ENCODE peak calls at places on chromosomes 2 and 18, in four cellular contexts. W is left ventricle myocardium inferior, V is prostate gland, N is pancreas. C is an unnamed sample.
A peak's percentile ranks its signal among the peaks of the same experiment; 100 is the strongest.

GRCh38 chr2:172153161-172153560 is 50.5 kb upstream of the DLX2 start:
- DNase-seq in W (no peak), V (no peak), N (no peak), C (no peak)

GRCh38 chr2:239279508-239280295 is 121.1 kb downstream of the HDAC4 start:
- DNase-seq in W (no peak), V (no peak), N (no peak), C (no peak)

GRCh38 chr2:86223098-86223681 is 23.9 kb downstream of the MRPL35 start:
- DNase-seq in W (peak; percentile 68), V (no peak), N (peak; percentile 45), C (no peak)

GRCh38 chr2:85439986-85440385 is 21.5 kb downstream of the SH2D6 start:
- DNase-seq in W (no peak), V (no peak), N (no peak), C (no peak)

GRCh38 chr18:43422483-43422882 is 145.2 kb upstream of the SYT4 start:
- DNase-seq in W (no peak), V (no peak), N (no peak), C (no peak)

GRCh38 chr2:241853651-241854341 is 4.9 kb downstream of the PDCD1 start:
- DNase-seq in W (peak; percentile 39), V (no peak), N (no peak), C (no peak)

GRCh38 chr18:2337552-2338141 is 233.7 kb downstream of the METTL4 start:
- DNase-seq in W (no peak), V (no peak), N (peak; percentile 49), C (no peak)

GRCh38 chr18:13268035-13268700 is 49.6 kb downstream of the LDLRAD4 start:
- DNase-seq in W (no peak), V (peak; percentile 55), N (no peak), C (no peak)

GRCh38 chr18:31504455-31505147 is 6.6 kb downstream of the DSG2 start:
- DNase-seq in W (no peak), V (no peak), N (no peak), C (no peak)

GRCh38 chr18:60053747-60054304 is 154.0 kb downstream of the PMAIP1 start:
- DNase-seq in W (no peak), V (no peak), N (no peak), C (peak; percentile 48)

GRCh38 chr2:223598994-223599645 is 3.0 kb downstream of the SCG2 start:
- DNase-seq in W (no peak), V (no peak), N (no peak), C (no peak)

GRCh38 chr2:600542-601386 is 76.4 kb downstream of the TMEM18 start:
- DNase-seq in W (no peak), V (no peak), N (no peak), C (no peak)

GRCh38 chr2:105734762-105735538 is 9.8 kb upstream of the NCK2 start:
- DNase-seq in W (no peak), V (no peak), N (no peak), C (no peak)

GRCh38 chr2:21466528-21466927 is 342.8 kb downstream of the TDRD15 start:
- DNase-seq in W (no peak), V (no peak), N (no peak), C (no peak)

GRCh38 chr2:176234216-176234615 is 35.0 kb upstream of the MTX2 start:
- DNase-seq in W (no peak), V (no peak), N (no peak), C (no peak)

GRCh38 chr2:104040739-104041138 is 813.2 kb upstream of the POU3F3 start:
- DNase-seq in W (no peak), V (no peak), N (no peak), C (no peak)

GRCh38 chr18:22408059-22408458 is 9.7 kb downstream of the CTAGE1 start:
- DNase-seq in W (no peak), V (no peak), N (no peak), C (no peak)

GRCh38 chr18:48328473-48329205 is 80.5 kb downstream of the ZBTB7C start:
- DNase-seq in W (no peak), V (no peak), N (no peak), C (no peak)

GRCh38 chr2:8802741-8803140 is 34.7 kb downstream of the KIDINS220 start:
- DNase-seq in W (no peak), V (no peak), N (no peak), C (no peak)

GRCh38 chr2:127479219-127479825 is 47.0 kb downstream of the IWS1 start:
- DNase-seq in W (no peak), V (no peak), N (no peak), C (no peak)

GRCh38 chr2:13005761-13006336 is 289.1 kb downstream of the TRIB2 start:
- DNase-seq in W (no peak), V (no peak), N (no peak), C (no peak)

GRCh38 chr2:132577693-132578092 is 92.3 kb downstream of the LYPD1 start:
- DNase-seq in W (no peak), V (no peak), N (no peak), C (no peak)

GRCh38 chr2:104867351-104868080 is 13.6 kb downstream of the POU3F3 start:
- DNase-seq in W (no peak), V (no peak), N (no peak), C (no peak)

GRCh38 chr2:178927173-178927572 is 120.0 kb upstream of the TTN start:
- DNase-seq in W (no peak), V (no peak), N (no peak), C (no peak)

GRCh38 chr2:29225814-29226213 is 110.6 kb downstream of the CLIP4 start:
- DNase-seq in W (no peak), V (no peak), N (no peak), C (no peak)
- TF ChIP-seq CTCF in W (no peak), V (no peak), N (no peak), C (no peak)

DNA sequence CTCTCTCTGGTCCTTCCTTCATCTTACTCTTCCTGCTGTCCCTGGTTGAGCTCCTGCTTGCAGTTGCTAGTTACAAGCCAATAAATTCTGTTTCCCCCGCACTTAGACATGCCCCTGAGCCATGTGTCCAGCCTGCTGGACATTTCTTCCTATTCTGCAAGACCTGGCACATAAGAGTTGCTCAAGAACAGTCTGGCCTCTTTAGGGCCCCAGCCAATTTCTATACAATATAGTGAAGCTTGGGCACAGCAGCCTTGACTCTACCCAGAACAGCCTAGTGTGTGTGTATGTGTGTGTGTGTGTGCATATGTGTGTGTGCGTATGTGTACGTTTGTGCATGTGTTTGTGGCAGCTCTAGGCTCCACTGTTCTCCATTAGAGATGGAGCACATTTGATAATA is 276.0 kb downstream of the CYRIA start:
- DNase-seq in W (no peak), V (no peak), N (no peak), C (no peak)
- H3K9me3 ChIP-seq in W (no peaks in the 10 kb centered on the region), V (no peaks in the 10 kb centered on the region), N (no peaks in the 10 kb centered on the region), C (no peaks in the 10 kb centered on the region)

GRCh38 chr18:62566199-62566598 is 43.4 kb downstream of the ZCCHC2 start:
- DNase-seq in W (no peak), V (peak; percentile 32), N (no peak), C (peak; percentile 23)
- TF ChIP-seq CTCF in W (peak; percentile 56), V (no peak), N (no peak), C (peak; percentile 4)

DNA sequence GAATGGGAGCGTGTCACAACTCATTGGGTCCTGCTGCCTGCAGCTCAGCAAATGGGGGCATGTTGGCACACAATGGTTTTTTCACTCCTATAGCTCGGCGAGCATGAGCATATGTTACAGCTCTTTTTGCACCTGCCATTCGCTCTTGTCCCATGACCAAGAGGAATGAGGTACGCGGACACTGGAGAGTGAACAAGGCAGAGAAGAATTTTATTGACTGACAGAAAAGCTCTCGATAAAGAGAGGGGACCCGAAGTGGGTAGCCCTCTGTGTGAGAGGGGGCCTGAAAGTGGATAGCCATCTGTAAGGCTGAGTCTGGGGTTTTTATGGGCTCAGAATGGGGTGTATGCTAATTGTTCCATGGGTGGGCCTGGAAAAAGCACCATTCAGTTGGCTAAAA is 5.5 kb downstream of the ACYP2 start:
- DNase-seq in W (no peak), V (no peak), N (no peak), C (no peak)
- H3K9me3 ChIP-seq in W (peaks cover 15% of the 10 kb centered on the region), V (no peaks in the 10 kb centered on the region), N (no peaks in the 10 kb centered on the region), C (peaks cover 16% of the 10 kb centered on the region)

GRCh38 chr2:182521453-182522427 is 94.9 kb upstream of the PDE1A start:
- DNase-seq in W (no peak), V (no peak), N (no peak), C (no peak)

GRCh38 chr2:182522930-182523541 is 96.2 kb upstream of the PDE1A start:
- DNase-seq in W (no peak), V (no peak), N (no peak), C (no peak)

DNA sequence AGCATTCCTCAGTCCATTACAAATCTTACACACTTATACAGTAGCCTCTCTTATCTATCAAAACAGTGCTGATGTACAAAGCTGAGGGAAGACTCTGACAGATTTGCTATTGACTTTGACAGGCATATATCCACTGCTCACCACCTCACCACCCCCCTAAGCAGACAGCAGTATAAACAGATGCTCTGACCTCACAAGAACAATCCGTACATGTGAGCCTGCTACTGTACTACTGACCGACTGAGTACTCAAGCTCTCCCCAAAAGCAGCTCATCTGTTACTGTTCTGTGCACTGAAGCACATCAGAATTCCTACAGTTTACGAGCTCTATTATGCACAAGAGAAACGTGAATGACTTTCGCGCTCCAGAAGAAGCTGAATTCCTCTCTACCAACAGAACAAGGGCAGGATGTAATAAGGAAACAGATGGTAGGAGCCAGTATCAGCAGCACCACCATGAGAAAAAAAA is 95.6 kb upstream of the PDE1A start:
- DNase-seq in W (no peak), V (no peak), N (no peak), C (no peak)
- TF ChIP-seq CTCF in W (no peak), V (no peak), N (no peak), C (no peak)

GRCh38 chr2:188170356-188170755 is 121.3 kb upstream of the GULP1 start:
- DNase-seq in W (no peak), V (no peak), N (no peak), C (no peak)
- H3K9me3 ChIP-seq in W (peaks cover 7% of the 10 kb centered on the region), V (no peaks in the 10 kb centered on the region), N (no peaks in the 10 kb centered on the region), C (no peaks in the 10 kb centered on the region)

DNA sequence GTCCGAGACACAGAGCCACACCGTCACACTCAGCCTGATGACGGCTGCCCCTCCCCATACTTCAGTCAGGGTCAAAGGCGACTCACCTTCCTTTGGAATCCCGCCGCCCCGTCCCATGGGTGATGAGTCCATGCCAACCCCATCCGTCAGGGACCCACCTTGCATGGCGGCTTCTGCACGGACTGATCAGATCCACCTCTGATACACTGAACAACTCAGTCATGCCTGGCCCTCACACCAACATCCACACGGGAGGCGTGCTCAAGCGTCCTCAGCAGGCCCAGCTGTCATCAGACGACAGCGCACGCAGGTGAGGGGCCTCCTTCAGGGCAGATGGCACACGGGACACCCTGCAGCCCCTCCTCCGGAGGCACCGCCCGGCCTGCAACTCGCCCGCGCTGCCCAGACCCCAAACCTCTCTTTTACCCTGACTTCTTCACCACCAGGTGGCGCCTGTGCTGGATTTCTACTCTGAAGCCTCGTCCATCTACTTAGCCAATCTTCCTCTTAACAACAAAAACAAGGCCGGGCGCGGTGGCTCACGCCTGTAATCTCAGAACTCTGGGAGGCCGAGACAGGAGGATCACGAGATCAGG is 89.2 kb downstream of the ZNF516 start:
- DNase-seq in W (peak; percentile 52), V (peak; percentile 70), N (peak; percentile 39), C (no peak)
- TF ChIP-seq CTCF in W (peak; percentile 71), V (peak; percentile 35), N (peak; percentile 32), C (no peak)